ENCODE peak calls at places on chromosomes 4 and X, in seven cellular contexts. One of them, this sample, is unnamed.

GRCh38 chr4:33302298-33302697 is 2582.1 kb downstream of the PCDH7 start:
- DNase-seq in lung microvascular endothelial cell: no peak
- DNase-seq in endothelial cell: no peak
- DNase-seq in Calu3: no peak
- DNase-seq in esophagus squamous epithelium: no peak
- DNase-seq in BE2C: no peak
- DNase-seq in astrocyte of the spinal cord: peak; percentile 62
- DNase-seq in this sample: peak; percentile 28

GRCh38 chr4:124025423-124025822 is 628.8 kb downstream of the SPRY1 start:
- DNase-seq in endothelial cell: no peak
- DNase-seq in lung microvascular endothelial cell: peak; percentile 27
- DNase-seq in astrocyte of the spinal cord: peak; percentile 17
- DNase-seq in Calu3: no peak
- DNase-seq in BE2C: no peak
- DNase-seq in esophagus squamous epithelium: no peak
- DNase-seq in this sample: no peak

GRCh38 chrX:40651620-40652223 is 4.4 kb upstream of the CXorf38 start:
- DNase-seq in endothelial cell: peak; percentile 53
- DNase-seq in lung microvascular endothelial cell: peak; percentile 85
- DNase-seq in BE2C: peak; percentile 64
- DNase-seq in esophagus squamous epithelium: no peak
- DNase-seq in Calu3: peak; percentile 71
- DNase-seq in astrocyte of the spinal cord: peak; percentile 72
- DNase-seq in this sample: peak; percentile 29

GRCh38 chrX:41481264-41482109 is 34.3 kb downstream of the NYX start:
- DNase-seq in lung microvascular endothelial cell: peak; percentile 40
- DNase-seq in BE2C: peak; percentile 18
- DNase-seq in esophagus squamous epithelium: no peak
- DNase-seq in endothelial cell: peak; percentile 15
- DNase-seq in Calu3: no peak
- DNase-seq in astrocyte of the spinal cord: no peak
- DNase-seq in this sample: peak; percentile 10

GRCh38 chr4:27318740-27319139 is 458.1 kb downstream of the STIM2 start:
- DNase-seq in esophagus squamous epithelium: no peak
- DNase-seq in BE2C: no peak
- DNase-seq in endothelial cell: peak; percentile 46
- DNase-seq in Calu3: peak; percentile 55
- DNase-seq in astrocyte of the spinal cord: peak; percentile 30
- DNase-seq in lung microvascular endothelial cell: peak; percentile 8
- DNase-seq in this sample: peak; percentile 64

GRCh38 chr4:4864443-4864939 is 5.0 kb downstream of the MSX1 start:
- DNase-seq in lung microvascular endothelial cell: no peak
- DNase-seq in esophagus squamous epithelium: no peak
- DNase-seq in astrocyte of the spinal cord: peak; percentile 32
- DNase-seq in endothelial cell: no peak
- DNase-seq in BE2C: no peak
- DNase-seq in Calu3: no peak
- DNase-seq in this sample: no peak

GRCh38 chrX:135193740-135194139 is 22.5 kb upstream of the CT55 start:
- DNase-seq in lung microvascular endothelial cell: no peak
- DNase-seq in Calu3: no peak
- DNase-seq in endothelial cell: no peak
- DNase-seq in astrocyte of the spinal cord: no peak
- DNase-seq in BE2C: no peak
- DNase-seq in esophagus squamous epithelium: no peak
- DNase-seq in this sample: no peak

GRCh38 chr4:157722146-157722545 is 450.7 kb downstream of the GASK1B start:
- DNase-seq in lung microvascular endothelial cell: no peak
- DNase-seq in esophagus squamous epithelium: no peak
- DNase-seq in endothelial cell: no peak
- DNase-seq in astrocyte of the spinal cord: no peak
- DNase-seq in Calu3: no peak
- DNase-seq in BE2C: no peak
- DNase-seq in this sample: no peak

GRCh38 chrX:112147206-112147605 is 64.6 kb upstream of the TRPC5 start:
- DNase-seq in lung microvascular endothelial cell: peak; percentile 5
- DNase-seq in esophagus squamous epithelium: no peak
- DNase-seq in astrocyte of the spinal cord: no peak
- DNase-seq in Calu3: peak; percentile 6
- DNase-seq in BE2C: peak; percentile 15
- DNase-seq in endothelial cell: peak; percentile 6
- DNase-seq in this sample: peak; percentile 2

GRCh38 chr4:39256436-39256835 is 74.1 kb downstream of the WDR19 start:
- DNase-seq in astrocyte of the spinal cord: peak; percentile 53
- DNase-seq in esophagus squamous epithelium: no peak
- DNase-seq in endothelial cell: no peak
- DNase-seq in BE2C: no peak
- DNase-seq in Calu3: no peak
- DNase-seq in lung microvascular endothelial cell: peak; percentile 70
- DNase-seq in this sample: no peak

GRCh38 chr4:110165382-110166285 is 32.8 kb downstream of the ELOVL6 start:
- DNase-seq in endothelial cell: no peak
- DNase-seq in esophagus squamous epithelium: no peak
- DNase-seq in lung microvascular endothelial cell: peak; percentile 25
- DNase-seq in Calu3: peak; percentile 7
- DNase-seq in astrocyte of the spinal cord: peak; percentile 66
- DNase-seq in BE2C: peak; percentile 47
- DNase-seq in this sample: peak; percentile 88

GRCh38 chrX:39518451-39519212 is 579.1 kb downstream of the BCOR start:
- DNase-seq in lung microvascular endothelial cell: no peak
- DNase-seq in esophagus squamous epithelium: no peak
- DNase-seq in astrocyte of the spinal cord: peak; percentile 2
- DNase-seq in BE2C: peak; percentile 36
- DNase-seq in Calu3: no peak
- DNase-seq in endothelial cell: no peak
- DNase-seq in this sample: no peak

GRCh38 chr4:99915449-99915848 is 21.2 kb upstream of the LAMTOR3 start:
- DNase-seq in esophagus squamous epithelium: no peak
- DNase-seq in endothelial cell: no peak
- DNase-seq in astrocyte of the spinal cord: peak; percentile 4
- DNase-seq in BE2C: no peak
- DNase-seq in lung microvascular endothelial cell: no peak
- DNase-seq in Calu3: no peak
- DNase-seq in this sample: no peak

GRCh38 chrX:129606918-129607317 is 47.8 kb downstream of the APLN start:
- DNase-seq in endothelial cell: peak; percentile 65
- DNase-seq in lung microvascular endothelial cell: peak; percentile 58
- DNase-seq in Calu3: peak; percentile 64
- DNase-seq in esophagus squamous epithelium: no peak
- DNase-seq in astrocyte of the spinal cord: peak; percentile 47
- DNase-seq in BE2C: peak; percentile 37
- DNase-seq in this sample: peak; percentile 26

GRCh38 chrX:14017399-14017798 is 12.3 kb downstream of the GEMIN8 start:
- DNase-seq in esophagus squamous epithelium: no peak
- DNase-seq in Calu3: no peak
- DNase-seq in lung microvascular endothelial cell: no peak
- DNase-seq in BE2C: no peak
- DNase-seq in astrocyte of the spinal cord: no peak
- DNase-seq in endothelial cell: no peak
- DNase-seq in this sample: no peak

GRCh38 chrX:112687189-112687691 is 7.5 kb upstream of the LHFPL1 start:
- DNase-seq in BE2C: no peak
- DNase-seq in endothelial cell: no peak
- DNase-seq in astrocyte of the spinal cord: no peak
- DNase-seq in esophagus squamous epithelium: no peak
- DNase-seq in Calu3: no peak
- DNase-seq in lung microvascular endothelial cell: no peak
- DNase-seq in this sample: peak; percentile 17

GRCh38 chrX:19912-20571 is 261.1 kb upstream of the PLCXD1 start:
- DNase-seq in endothelial cell: no peak
- DNase-seq in lung microvascular endothelial cell: peak; percentile 24
- DNase-seq in BE2C: peak; percentile 21
- DNase-seq in Calu3: peak; percentile 12
- DNase-seq in esophagus squamous epithelium: no peak
- DNase-seq in astrocyte of the spinal cord: peak; percentile 1
- DNase-seq in this sample: peak; percentile 0

GRCh38 chrX:140298946-140299345 is 205.9 kb downstream of the SOX3 start:
- DNase-seq in BE2C: no peak
- DNase-seq in endothelial cell: no peak
- DNase-seq in Calu3: no peak
- DNase-seq in esophagus squamous epithelium: no peak
- DNase-seq in lung microvascular endothelial cell: no peak
- DNase-seq in astrocyte of the spinal cord: peak; percentile 24
- DNase-seq in this sample: no peak

GRCh38 chr4:5798946-5799345 is 87.9 kb downstream of the EVC start:
- DNase-seq in esophagus squamous epithelium: no peak
- DNase-seq in astrocyte of the spinal cord: no peak
- DNase-seq in BE2C: no peak
- DNase-seq in Calu3: no peak
- DNase-seq in endothelial cell: no peak
- DNase-seq in lung microvascular endothelial cell: no peak
- DNase-seq in this sample: no peak

GRCh38 chrX:39453847-39454645 is 643.7 kb downstream of the BCOR start:
- DNase-seq in astrocyte of the spinal cord: no peak
- DNase-seq in esophagus squamous epithelium: no peak
- DNase-seq in Calu3: no peak
- DNase-seq in BE2C: no peak
- DNase-seq in endothelial cell: no peak
- DNase-seq in lung microvascular endothelial cell: no peak
- DNase-seq in this sample: no peak

GRCh38 chr4:107818301-107818910 is 6.3 kb upstream of the SGMS2 start:
- DNase-seq in Calu3: no peak
- DNase-seq in endothelial cell: no peak
- DNase-seq in BE2C: no peak
- DNase-seq in esophagus squamous epithelium: no peak
- DNase-seq in astrocyte of the spinal cord: peak; percentile 44
- DNase-seq in lung microvascular endothelial cell: no peak
- DNase-seq in this sample: peak; percentile 21

GRCh38 chrX:34810911-34811310 is 131.7 kb upstream of the FAM47B start:
- DNase-seq in lung microvascular endothelial cell: no peak
- DNase-seq in Calu3: no peak
- DNase-seq in BE2C: no peak
- DNase-seq in endothelial cell: no peak
- DNase-seq in esophagus squamous epithelium: no peak
- DNase-seq in astrocyte of the spinal cord: peak; percentile 8
- DNase-seq in this sample: no peak

GRCh38 chr4:108072300-108072699 is 82.6 kb downstream of the HADH start:
- DNase-seq in endothelial cell: no peak
- DNase-seq in esophagus squamous epithelium: no peak
- DNase-seq in astrocyte of the spinal cord: no peak
- DNase-seq in lung microvascular endothelial cell: no peak
- DNase-seq in Calu3: peak; percentile 3
- DNase-seq in BE2C: no peak
- DNase-seq in this sample: no peak

GRCh38 chrX:48540015-48540350 is 469 bp downstream of the TBC1D25 start:
- DNase-seq in Calu3: peak; percentile 46
- DNase-seq in endothelial cell: peak; percentile 26
- DNase-seq in lung microvascular endothelial cell: peak; percentile 69
- DNase-seq in BE2C: no peak
- DNase-seq in astrocyte of the spinal cord: peak; percentile 36
- DNase-seq in esophagus squamous epithelium: no peak
- DNase-seq in this sample: no peak

GRCh38 chr4:104302731-104303130 is 192.0 kb downstream of the CXXC4 start:
- DNase-seq in esophagus squamous epithelium: no peak
- DNase-seq in endothelial cell: no peak
- DNase-seq in astrocyte of the spinal cord: no peak
- DNase-seq in Calu3: no peak
- DNase-seq in BE2C: no peak
- DNase-seq in lung microvascular endothelial cell: no peak
- DNase-seq in this sample: no peak

GRCh38 chrX:38679695-38680094 is 118.4 kb downstream of the TSPAN7 start:
- DNase-seq in endothelial cell: no peak
- DNase-seq in astrocyte of the spinal cord: no peak
- DNase-seq in Calu3: no peak
- DNase-seq in esophagus squamous epithelium: no peak
- DNase-seq in BE2C: no peak
- DNase-seq in lung microvascular endothelial cell: no peak
- DNase-seq in this sample: no peak

GRCh38 chr4:78432896-78433295 is 118.7 kb upstream of the ANXA3 start:
- DNase-seq in lung microvascular endothelial cell: no peak
- DNase-seq in esophagus squamous epithelium: no peak
- DNase-seq in Calu3: no peak
- DNase-seq in endothelial cell: no peak
- DNase-seq in BE2C: no peak
- DNase-seq in astrocyte of the spinal cord: peak; percentile 23
- DNase-seq in this sample: peak; percentile 24

GRCh38 chr4:79476196-79476595 is 68.2 kb upstream of the GK2 start:
- DNase-seq in Calu3: no peak
- DNase-seq in endothelial cell: no peak
- DNase-seq in esophagus squamous epithelium: no peak
- DNase-seq in lung microvascular endothelial cell: no peak
- DNase-seq in BE2C: no peak
- DNase-seq in astrocyte of the spinal cord: no peak
- DNase-seq in this sample: no peak